ENCODE peak calls at places on chromosomes 1 and 21, in six cellular contexts. Y is spleen, W is suprapubic skin, M is GM12878, X is stomach, N is sigmoid colon. R is an unnamed sample.

GRCh38 chr1:236998571-236998970 is 5.7 kb downstream of the MT1HL1 start:
- DNase-seq in Y (no peak), W (no peak), M (no peak), X (no peak), N (no peak), R (no peak)

GRCh38 chr1:31234870-31235269 is 4.8 kb downstream of the NKAIN1 start:
- DNase-seq in Y (no peak), W (no peak), M (no peak), X (no peak), N (no peak), R (no peak)

GRCh38 chr1:47189844-47190562 is at the start of gene PDZK1IP1:
- DNase-seq in Y (peak), W (peak), M (no peak), X (peak), N (peak), R (peak)

GRCh38 chr1:209190591-209191241 is 392.8 kb upstream of the CAMK1G start:
- DNase-seq in Y (no peak), W (no peak), M (no peak), X (peak), N (no peak), R (peak)

GRCh38 chr1:223667484-223668182 is 2.1 kb upstream of the CAPN8 start:
- DNase-seq in Y (no peak), W (no peak), M (no peak), X (no peak), N (no peak), R (no peak)

GRCh38 chr1:88731475-88731874 is 47.4 kb downstream of the PKN2 start:
- DNase-seq in Y (no peak), W (no peak), M (no peak), X (no peak), N (peak), R (no peak)

GRCh38 chr1:57987507-57987906 is 559.0 kb downstream of the OMA1 start:
- DNase-seq in Y (no peak), W (no peak), M (no peak), X (no peak), N (no peak), R (peak)

GRCh38 chr1:16167331-16168143 is 11.7 kb upstream of the EPHA2 start:
- DNase-seq in Y (peak), W (no peak), M (no peak), X (peak), N (no peak), R (peak)

GRCh38 chr1:230641900-230642262 is 400 bp upstream of the COG2 start:
- DNase-seq in Y (no peak), W (no peak), M (no peak), X (no peak), N (no peak), R (peak)

GRCh38 chr1:116855788-116856187 is 53.9 kb upstream of the PTGFRN start:
- DNase-seq in Y (no peak), W (no peak), M (no peak), X (no peak), N (no peak), R (no peak)

GRCh38 chr1:208132287-208132882 is 111.8 kb downstream of the PLXNA2 start:
- DNase-seq in Y (peak), W (peak), M (peak), X (peak), N (peak), R (peak)

GRCh38 chr1:41122851-41123518 is 101.5 kb upstream of the SLFNL1 start:
- DNase-seq in Y (no peak), W (no peak), M (no peak), X (peak), N (no peak), R (peak)

GRCh38 chr21:45138199-45139002 is 64.0 kb downstream of the ADARB1 start:
- DNase-seq in Y (peak), W (peak), M (no peak), X (peak), N (peak), R (peak)

GRCh38 chr1:116908821-116909510 is 750 bp upstream of the PTGFRN start:
- DNase-seq in Y (no peak), W (no peak), M (no peak), X (no peak), N (peak), R (peak)

GRCh38 chr1:18093193-18093592 is 14.4 kb upstream of the IGSF21 start:
- DNase-seq in Y (no peak), W (no peak), M (no peak), X (no peak), N (no peak), R (no peak)

GRCh38 chr1:201319631-201320030 is 36.3 kb downstream of the PKP1 start:
- DNase-seq in Y (no peak), W (no peak), M (no peak), X (no peak), N (peak), R (no peak)

GRCh38 chr21:46368533-46369285 is 44.8 kb downstream of the PCNT start:
- DNase-seq in Y (no peak), W (no peak), M (peak), X (no peak), N (no peak), R (no peak)

DNA sequence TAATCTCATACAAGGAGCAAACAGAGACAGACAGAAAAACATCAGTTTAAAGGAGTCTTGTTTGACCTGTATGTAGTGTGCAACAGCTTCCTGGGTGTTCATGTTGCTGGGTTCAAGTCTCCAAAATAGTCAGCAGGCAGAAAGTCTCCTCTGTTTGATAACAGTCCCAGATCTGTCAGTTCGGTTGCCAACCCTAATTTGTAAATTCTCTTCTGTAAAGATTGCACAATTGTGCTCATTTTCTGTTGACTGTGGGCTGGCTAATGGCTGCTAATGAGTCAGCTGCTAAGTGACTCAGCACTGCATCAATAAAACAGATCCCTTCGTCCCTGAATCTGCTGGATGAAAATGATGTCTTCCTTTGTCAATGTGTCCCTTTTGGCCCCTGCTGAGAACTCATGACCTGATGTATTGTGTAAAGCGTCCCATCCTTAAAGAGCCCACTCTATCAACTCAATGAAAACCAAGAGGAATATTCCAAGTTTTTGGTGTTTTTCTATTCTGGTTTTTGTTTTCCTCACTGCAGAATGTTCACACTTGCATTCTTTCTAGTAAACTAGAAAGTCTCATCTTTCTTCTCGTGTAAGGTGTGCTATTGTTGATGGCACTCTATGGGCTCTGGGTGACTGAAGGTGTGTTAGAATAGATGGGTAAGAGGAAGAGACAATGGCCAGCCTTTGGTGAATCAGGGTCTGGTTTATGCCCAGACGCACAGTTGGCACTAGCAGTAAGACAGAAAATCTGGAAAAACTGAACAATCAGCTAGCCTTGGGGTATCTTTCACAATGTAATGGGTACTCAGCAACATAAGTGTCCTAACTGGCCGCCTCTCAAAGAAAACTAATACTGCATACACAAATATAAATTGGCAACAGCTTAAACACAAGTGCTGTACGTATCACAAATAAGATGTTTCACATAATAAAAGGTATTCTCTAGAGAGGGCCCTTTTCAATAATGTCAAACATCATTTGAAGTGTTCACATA is 75.1 kb upstream of the SIPA1L2 start:
- DNase-seq in Y (no peak), W (no peak), M (no peak), X (peak), N (peak), R (no peak)
- TF ChIP-seq POLR2AphosphoS5 in Y (no peak), W (no peak), M (no peak), X (peak), N (peak), R (no peak)

GRCh38 chr1:64493864-64494263 is 23.9 kb downstream of the CACHD1 start:
- DNase-seq in Y (no peak), W (no peak), M (no peak), X (no peak), N (no peak), R (peak)

GRCh38 chr1:64497484-64497883 is 27.6 kb downstream of the CACHD1 start:
- DNase-seq in Y (no peak), W (no peak), M (no peak), X (no peak), N (no peak), R (peak)

GRCh38 chr1:64499011-64499410 is 29.1 kb downstream of the CACHD1 start:
- DNase-seq in Y (no peak), W (no peak), M (no peak), X (no peak), N (no peak), R (no peak)

GRCh38 chr1:64494659-64495058 is 24.7 kb downstream of the CACHD1 start:
- DNase-seq in Y (no peak), W (no peak), M (no peak), X (no peak), N (no peak), R (no peak)

DNA sequence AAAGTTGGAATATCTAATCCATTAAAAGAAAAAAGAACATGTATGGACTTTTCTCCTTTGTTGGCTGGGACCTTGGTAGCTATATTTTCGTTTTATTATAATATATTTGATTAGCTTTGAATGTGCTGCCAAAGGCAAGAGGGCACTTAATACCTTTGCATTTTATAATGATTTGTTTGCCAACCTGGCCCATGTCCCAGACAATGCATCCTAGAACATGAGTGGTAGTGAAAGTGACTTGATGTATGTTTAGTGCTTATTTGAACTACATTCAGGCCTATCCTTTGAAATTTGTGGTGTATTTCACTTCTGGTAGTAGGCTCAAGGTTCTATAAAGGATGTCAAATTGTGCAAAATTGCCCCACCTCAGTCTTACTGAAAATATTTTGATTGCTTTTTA is 25.9 kb downstream of the CACHD1 start:
- DNase-seq in Y (no peak), W (no peak), M (no peak), X (peak), N (no peak), R (no peak)
- H3K4me3 ChIP-seq in Y (no peak), W (no peak), M (no peak), X (no peak), N (no peak), R (no peak)

DNA sequence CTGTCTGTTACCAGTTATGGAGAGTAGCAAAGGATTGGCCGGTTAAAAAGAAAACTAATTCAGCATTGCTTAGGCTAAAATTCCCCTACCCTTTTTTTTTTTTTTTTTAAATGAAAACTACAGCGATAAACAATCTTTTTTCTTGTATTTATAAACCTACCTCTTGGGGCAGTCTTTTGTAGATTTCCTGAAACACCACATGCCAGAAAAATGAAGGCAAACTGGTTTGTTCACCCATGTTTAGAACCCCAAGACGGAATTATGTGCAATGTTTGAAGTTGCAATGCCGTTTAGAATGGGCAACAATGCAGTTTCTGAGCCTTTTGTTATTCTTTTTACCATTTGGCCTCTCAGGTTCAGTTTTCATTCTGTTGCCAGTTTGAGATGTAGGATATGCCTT is 59.1 kb downstream of the PRDM2 start:
- DNase-seq in Y (no peak), W (no peak), M (no peak), X (no peak), N (no peak), R (peak)
- TF ChIP-seq CTCF in Y (no peak), W (no peak), M (no peak), X (no peak), N (no peak), R (no peak)

DNA sequence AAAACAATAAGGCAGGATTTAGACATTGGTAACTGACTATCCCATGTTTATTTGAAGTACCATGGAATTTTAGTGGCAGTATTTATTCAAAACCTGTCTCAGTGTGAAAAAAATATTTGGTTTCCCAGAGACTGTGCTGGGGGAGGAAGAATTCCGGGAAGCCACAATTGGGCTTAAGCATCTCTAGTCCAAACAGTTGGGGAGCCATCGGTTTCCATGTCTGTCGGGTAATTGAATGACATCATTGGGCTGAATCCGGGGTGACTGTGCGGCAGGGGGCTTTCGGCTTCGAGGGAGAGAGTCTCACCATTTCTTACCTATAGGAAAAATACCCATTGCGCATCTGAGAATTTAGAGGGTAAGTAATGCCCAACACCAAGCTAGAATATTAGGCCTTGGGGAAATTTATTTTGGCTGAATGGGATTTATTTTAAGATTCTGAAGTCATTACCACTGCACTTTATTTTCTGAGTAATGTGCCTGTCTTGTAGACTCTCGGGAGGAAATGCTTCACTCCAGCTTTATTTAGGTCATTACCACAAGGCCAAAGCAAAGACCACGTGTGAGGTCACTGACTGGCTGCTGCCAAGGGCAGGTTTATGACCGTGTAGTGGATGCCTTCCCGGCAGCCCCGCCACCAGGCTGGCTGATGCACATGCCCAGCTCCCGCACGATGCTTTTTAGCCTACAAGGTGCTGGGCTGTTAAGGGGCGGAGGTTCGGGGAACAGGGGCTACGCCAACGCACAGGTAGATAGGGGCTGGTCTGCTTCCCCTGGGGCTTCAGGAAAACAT is 23.1 kb upstream of the UMODL1 start:
- DNase-seq in Y (peak), W (no peak), M (no peak), X (peak), N (no peak), R (no peak)
- TF ChIP-seq POLR2AphosphoS5 in Y (peak), W (no peak), M (no peak), X (peak), N (peak), R (no peak)

GRCh38 chr1:218866507-218866906 is 307.2 kb upstream of the LYPLAL1 start:
- DNase-seq in Y (no peak), W (no peak), M (no peak), X (no peak), N (no peak), R (no peak)
- H3K4me3 ChIP-seq in Y (no peak), W (no peak), M (no peak), X (no peak), N (no peak), R (no peak)

GRCh38 chr21:39153373-39153772 is 29.9 kb downstream of the PSMG1 start:
- DNase-seq in Y (no peak), W (no peak), M (no peak), X (no peak), N (no peak), R (peak)
- TF ChIP-seq CTCF in Y (no peak), W (no peak), M (peak), X (no peak), N (no peak), R (peak)

GRCh38 chr1:156544592-156545102 is 27.7 kb downstream of the IQGAP3 start:
- DNase-seq in Y (no peak), W (no peak), M (no peak), X (no peak), N (peak), R (no peak)
- TF ChIP-seq POLR2AphosphoS5 in Y (no peak), W (no peak), M (no peak), X (no peak), N (no peak), R (no peak)

GRCh38 chr1:226733309-226733708 is 5.8 kb downstream of the ITPKB start:
- DNase-seq in Y (no peak), W (no peak), M (no peak), X (no peak), N (no peak), R (no peak)

GRCh38 chr1:226734611-226735153 is 4.4 kb downstream of the ITPKB start:
- DNase-seq in Y (no peak), W (no peak), M (no peak), X (no peak), N (no peak), R (no peak)

GRCh38 chr1:226732856-226733291 is 6.2 kb downstream of the ITPKB start:
- DNase-seq in Y (no peak), W (no peak), M (no peak), X (no peak), N (no peak), R (no peak)

GRCh38 chr1:226735576-226735975 is 3.5 kb downstream of the ITPKB start:
- DNase-seq in Y (no peak), W (no peak), M (no peak), X (no peak), N (peak), R (no peak)

DNA sequence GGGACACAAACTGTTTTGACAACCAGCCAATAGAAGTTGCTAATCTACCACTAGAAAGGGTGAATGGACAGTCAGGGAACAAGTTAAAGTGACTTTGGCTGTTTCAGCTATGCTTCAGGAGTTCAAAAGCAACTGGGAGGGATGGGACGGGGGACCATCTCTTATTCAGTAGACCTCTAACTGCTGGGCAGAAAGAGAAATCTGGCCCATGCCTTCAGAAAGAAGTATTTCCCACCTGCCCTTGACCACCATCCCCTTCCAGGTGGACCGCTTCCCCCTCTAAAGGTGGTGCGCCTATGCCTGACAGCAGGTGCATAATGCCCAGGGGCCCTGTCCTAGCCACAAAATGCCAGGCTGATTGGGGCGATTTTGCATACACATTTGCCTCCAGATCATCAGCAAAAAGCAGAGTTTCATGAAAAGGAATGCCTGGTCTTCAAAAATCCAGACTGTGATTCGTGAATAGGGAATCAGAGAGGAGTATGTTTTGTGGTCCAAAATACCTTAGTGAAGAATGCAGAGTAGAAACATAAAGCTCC is 5.1 kb downstream of the ITPKB start:
- DNase-seq in Y (no peak), W (no peak), M (no peak), X (no peak), N (no peak), R (no peak)
- H3K4me3 ChIP-seq in Y (peak), W (peak), M (peak), X (peak), N (peak), R (no peak)

GRCh38 chr1:153272186-153272585 is 12.7 kb downstream of the LORICRIN start:
- DNase-seq in Y (no peak), W (no peak), M (no peak), X (no peak), N (no peak), R (no peak)

DNA sequence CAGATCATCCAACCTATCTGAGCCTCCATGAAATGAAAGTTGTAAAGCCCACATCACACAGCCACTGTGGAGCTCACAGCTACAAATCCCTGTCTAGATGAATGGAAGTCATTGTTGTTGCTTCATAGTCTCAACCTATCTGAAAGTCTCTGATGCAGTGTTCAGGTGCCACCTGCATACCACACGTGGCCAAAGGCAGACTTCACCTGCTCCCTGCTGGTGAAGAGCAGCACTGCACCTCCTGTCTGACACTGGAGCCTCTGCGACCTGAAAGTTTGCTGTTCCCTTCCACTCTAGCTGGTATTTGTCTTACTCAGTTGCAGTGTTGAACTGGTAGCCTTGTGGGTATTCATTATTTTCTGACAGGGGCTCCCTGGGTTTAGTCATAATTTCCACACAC is 18.4 kb downstream of the LORICRIN start:
- DNase-seq in Y (no peak), W (no peak), M (no peak), X (peak), N (no peak), R (peak)
- TF ChIP-seq CTCF in Y (no peak), W (peak), M (peak), X (peak), N (no peak), R (peak)